ENCODE peak calls at places on chromosomes 1 and 21, in seven cellular contexts. P, S, Z, W, Q, M and J are unnamed samples.

GRCh38 chr1:117616356-117616755 is 10.5 kb downstream of the TENT5C start:
- DNase-seq in Z (no peak), W (no peak), P (no peak), M (no peak), Q (no peak), S (no peak), J (no peak)

GRCh38 chr21:25934130-25934529 is 199.4 kb downstream of the GABPA start:
- DNase-seq in W (no peak), Z (no peak), P (no peak), S (no peak), M (no peak), Q (no peak), J (no peak)

GRCh38 chr1:61011514-61012263 is 70.7 kb upstream of the NFIA start:
- DNase-seq in Z (no peak), M (no peak), S (no peak), Q (no peak), W (no peak), P (no peak), J (no peak)

GRCh38 chr1:1876335-1876935 is 14.5 kb downstream of the GNB1 start:
- DNase-seq in S (no peak), W (no peak), M (no peak), Z (no peak), Q (no peak), P (no peak), J (no peak)

GRCh38 chr1:76713535-76713934 is 153.7 kb upstream of the ST6GALNAC5 start:
- DNase-seq in P (no peak), M (no peak), S (peak), W (no peak), Q (no peak), Z (no peak), J (no peak)

GRCh38 chr1:210456731-210457130 is 128.0 kb downstream of the HHAT start:
- DNase-seq in M (no peak), Q (no peak), W (no peak), P (no peak), Z (no peak), S (no peak), J (no peak)

GRCh38 chr1:162214202-162214601 is 144.7 kb downstream of the NOS1AP start:
- DNase-seq in M (no peak), Z (no peak), P (no peak), W (no peak), Q (no peak), S (no peak), J (no peak)

GRCh38 chr1:41109316-41110263 is 88.1 kb upstream of the SLFNL1 start:
- DNase-seq in M (no peak), S (no peak), W (no peak), P (peak), Z (peak), Q (peak), J (peak)

GRCh38 chr1:246800356-246800755 is 76.1 kb downstream of the SCCPDH start:
- DNase-seq in S (no peak), Q (no peak), P (no peak), W (no peak), Z (no peak), M (no peak), J (no peak)

GRCh38 chr1:55696181-55696580 is 481.0 kb upstream of the USP24 start:
- DNase-seq in Z (no peak), S (no peak), W (no peak), Q (no peak), P (no peak), M (no peak), J (no peak)

GRCh38 chr1:169943963-169944526 is 50.3 kb upstream of the SCYL3 start:
- DNase-seq in M (no peak), W (no peak), S (no peak), Z (no peak), Q (no peak), P (no peak), J (no peak)

GRCh38 chr1:10888289-10888688 is 91.8 kb upstream of the CASZ1 start:
- DNase-seq in Q (no peak), S (no peak), W (no peak), M (no peak), P (no peak), Z (no peak), J (no peak)

GRCh38 chr1:162632743-162633326 is 571 bp downstream of the DDR2 start:
- DNase-seq in M (no peak), Q (no peak), W (no peak), P (no peak), Z (no peak), S (no peak), J (no peak)

GRCh38 chr1:201397675-201398074 is 1.4 kb downstream of the LAD1 start:
- DNase-seq in W (no peak), P (no peak), M (no peak), Q (no peak), Z (peak), S (no peak), J (no peak)

GRCh38 chr21:37204580-37204979 is 62.6 kb downstream of the VPS26C start:
- DNase-seq in W (no peak), S (no peak), Z (no peak), M (no peak), Q (no peak), P (no peak), J (no peak)
- TF ChIP-seq JUND in W (no peak), S (no peak), Z (no peak), M (no peak), Q (no peak), P (no peak), J (no peak)

DNA sequence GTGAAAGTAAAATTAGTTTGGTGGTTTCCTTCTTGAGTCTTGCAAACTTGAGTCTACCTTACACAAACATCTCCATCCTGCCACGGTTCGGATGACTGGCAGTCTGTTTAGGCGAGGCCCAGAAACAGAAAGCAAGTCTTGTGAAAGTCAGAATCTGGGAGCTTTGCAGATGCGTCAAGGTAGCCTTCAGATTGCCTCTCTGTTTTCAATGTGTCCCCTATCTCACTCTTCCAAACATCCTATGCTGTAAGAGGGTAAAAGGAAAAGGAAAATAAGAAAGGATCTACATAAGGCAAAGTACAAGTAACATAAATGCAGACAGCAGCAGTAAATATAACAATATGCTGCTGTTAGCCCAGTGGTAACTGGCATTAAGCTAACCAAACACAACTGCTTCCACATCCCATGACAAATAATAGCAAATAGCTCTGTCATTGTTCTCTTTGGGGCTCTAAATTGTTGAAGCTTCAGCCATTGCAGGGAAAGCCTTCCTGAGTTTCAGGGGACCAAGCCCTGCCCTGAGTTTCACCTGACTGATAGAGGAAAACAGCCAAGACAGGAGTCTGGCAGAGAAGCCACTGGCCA is 26.2 kb upstream of the C1orf105 start:
- DNase-seq in Z (peak), M (no peak), Q (no peak), W (no peak), P (no peak), S (peak), J (no peak)
- TF ChIP-seq JUND in Z (no peak), M (no peak), Q (no peak), W (no peak), P (no peak), S (no peak), J (no peak)

DNA sequence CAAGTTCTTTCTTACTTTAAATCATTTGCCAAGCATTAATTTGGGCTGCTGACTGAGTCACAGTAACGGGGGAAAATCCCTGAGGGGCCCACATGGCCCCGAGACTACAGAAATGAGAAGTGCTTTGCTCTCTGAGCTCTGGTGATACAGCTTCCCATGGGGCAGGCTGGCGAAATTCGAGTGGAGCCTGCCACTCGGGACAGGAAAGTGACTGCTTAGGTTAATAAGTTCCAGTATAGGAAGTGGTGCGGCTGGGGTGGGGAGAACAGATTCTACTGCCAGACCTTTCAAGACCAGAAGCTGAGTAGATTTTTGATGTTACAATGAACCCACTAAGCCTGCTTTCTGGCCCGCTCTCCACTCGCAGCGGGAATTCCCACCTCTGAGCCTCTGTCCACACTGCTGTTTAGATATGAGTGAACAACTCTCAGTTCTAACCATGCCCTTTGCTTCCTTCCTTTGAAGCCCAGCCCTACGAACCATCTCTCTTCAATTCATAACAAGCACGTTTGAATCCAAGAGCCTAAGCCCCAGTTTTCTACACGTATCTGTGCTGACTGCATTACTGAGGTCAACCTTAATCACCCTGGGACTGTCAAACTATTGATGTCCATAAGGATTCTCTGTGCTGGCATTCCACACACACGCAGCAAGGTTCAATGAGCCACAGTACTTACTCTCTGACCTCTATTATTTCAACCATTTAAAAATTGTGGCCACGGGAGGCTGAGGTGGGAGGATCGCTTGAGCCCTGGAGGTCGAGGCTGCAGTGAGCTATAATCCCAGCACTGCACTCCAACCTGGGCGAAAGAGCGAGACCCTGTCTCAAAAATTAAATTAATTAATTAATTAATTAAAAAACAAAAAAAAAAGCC is 9.6 kb downstream of the ZBTB17 start:
- DNase-seq in W (no peak), Q (no peak), Z (peak), M (no peak), P (no peak), S (peak), J (no peak)
- TF ChIP-seq JUND in W (no peak), Q (no peak), Z (no peak), M (no peak), P (no peak), S (peak), J (no peak)

GRCh38 chr1:154615411-154615810 is 7.4 kb upstream of the ADAR start:
- DNase-seq in Q (no peak), P (no peak), Z (no peak), M (no peak), W (no peak), S (no peak), J (no peak)
- TF ChIP-seq JUND in Q (no peak), P (no peak), Z (no peak), M (no peak), W (no peak), S (no peak), J (no peak)

GRCh38 chr1:20266141-20266540 is 24.5 kb upstream of the VWA5B1 start:
- DNase-seq in Z (no peak), Q (no peak), M (no peak), S (no peak), P (no peak), W (no peak), J (no peak)
- TF ChIP-seq JUND in Z (no peak), Q (no peak), M (no peak), S (no peak), P (no peak), W (no peak), J (no peak)

GRCh38 chr1:65002508-65003315 is 36.4 kb upstream of the JAK1 start:
- DNase-seq in Q (no peak), W (no peak), S (no peak), P (peak), M (no peak), Z (no peak), J (peak)
- TF ChIP-seq JUND in Q (no peak), W (peak), S (no peak), P (no peak), M (no peak), Z (no peak), J (no peak)